ENCODE peak calls at places on chromosomes 7 and 10, in nine cellular contexts. A is brain microvascular endothelial cell; R is foreskin fibroblast; D is glutamatergic neuron; S is lower lobe of right lung; Q is A549; B is HS-27A; N is KBM-7; K is stimulated activated CD4-positive, alpha-beta T cell treated with anti-CD3 and anti-CD28 coated beads, Interleukin-2, amount 100 ng/mL, for 48 hours. I is an unnamed sample.

GRCh38 chr7:5423272-5423843 is at the start of gene TNRC18:
- DNase-seq in A (no peak), R (no peak), D (peak; percentile 52), S (peak; percentile 62), Q (no peak), B (no peak), N (no peak), K (no peak), I (no peak)

GRCh38 chr10:100828744-100829102 is 83.3 kb downstream of the PAX2 start:
- DNase-seq in A (no peak), R (no peak), D (no peak), S (no peak), Q (no peak), B (no peak), N (no peak), K (peak; percentile 21), I (no peak)

GRCh38 chr7:29038463-29038862 is 80.3 kb upstream of the TRIL start:
- DNase-seq in A (peak; percentile 80), R (no peak), D (no peak), S (no peak), Q (no peak), B (no peak), N (no peak), K (no peak), I (no peak)

GRCh38 chr7:100175296-100175935 is 1.8 kb downstream of the GPC2 start:
- DNase-seq in A (no peak), R (no peak), D (no peak), S (no peak), Q (no peak), B (no peak), N (no peak), K (no peak), I (no peak)

GRCh38 chr7:142391191-142391992 is 133.5 kb upstream of the PRSS58 start:
- DNase-seq in A (peak; percentile 12), R (no peak), D (peak; percentile 88), S (no peak), Q (no peak), B (no peak), N (peak; percentile 37), K (peak; percentile 39), I (peak; percentile 15)

GRCh38 chr7:78141533-78142281 is 343.1 kb downstream of the PHTF2 start:
- DNase-seq in A (no peak), R (peak; percentile 72), D (no peak), S (no peak), Q (no peak), B (peak; percentile 40), N (no peak), K (no peak), I (peak; percentile 88)

GRCh38 chr10:3069876-3070275 is 2.5 kb downstream of the PFKP start:
- DNase-seq in A (no peak), R (no peak), D (no peak), S (no peak), Q (no peak), B (no peak), N (no peak), K (no peak), I (no peak)

GRCh38 chr7:651032-651728 is 75.3 kb upstream of the DNAAF5 start:
- DNase-seq in A (no peak), R (no peak), D (no peak), S (peak; percentile 5), Q (no peak), B (no peak), N (no peak), K (no peak), I (no peak)

GRCh38 chr7:13411641-13412040 is 577.8 kb downstream of the ETV1 start:
- DNase-seq in A (no peak), R (no peak), D (peak; percentile 28), S (no peak), Q (no peak), B (no peak), N (no peak), K (no peak), I (no peak)

GRCh38 chr7:148701414-148701813 is 2.7 kb downstream of the CUL1 start:
- DNase-seq in A (no peak), R (peak; percentile 16), D (no peak), S (no peak), Q (peak; percentile 20), B (no peak), N (peak; percentile 37), K (no peak), I (peak; percentile 38)

GRCh38 chr10:51244308-51244707 is 170.0 kb downstream of the PRKG1 start:
- DNase-seq in A (no peak), R (no peak), D (no peak), S (no peak), Q (no peak), B (no peak), N (no peak), K (no peak), I (no peak)

I was measured in IMR-90.